ENCODE peak calls at places on chromosomes 3 and 15, in five cellular contexts. Y, I, S, A and V are unnamed samples.

GRCh38 chr15:77617507-77618285 is 15.0 kb downstream of the LINGO1 start:
- DNase-seq in Y (no peak), I (peak), S (peak), A (no peak), V (no peak)

GRCh38 chr15:33907326-33907725 is 61.0 kb upstream of the CHRM5 start:
- DNase-seq in Y (no peak), I (no peak), S (no peak), A (no peak), V (no peak)

GRCh38 chr3:13827699-13828098 is 52.2 kb downstream of the WNT7A start:
- DNase-seq in Y (no peak), I (no peak), S (no peak), A (no peak), V (no peak)

GRCh38 chr3:194137314-194138097 is 1.6 kb downstream of the HES1 start:
- DNase-seq in Y (peak), I (peak), S (peak), A (peak), V (no peak)

GRCh38 chr15:63045438-63046278 is 3.1 kb downstream of the TPM1 start:
- DNase-seq in Y (no peak), I (no peak), S (no peak), A (no peak), V (no peak)

GRCh38 chr3:67863869-67864268 is 209.5 kb upstream of the SUCLG2 start:
- DNase-seq in Y (no peak), I (peak), S (no peak), A (peak), V (no peak)

GRCh38 chr15:77456746-77457618 is 36.3 kb downstream of the HMG20A start:
- DNase-seq in Y (no peak), I (no peak), S (no peak), A (no peak), V (no peak)

GRCh38 chr3:52277071-52277964 is 1.1 kb downstream of the WDR82 start:
- DNase-seq in Y (no peak), I (peak), S (no peak), A (peak), V (no peak)

GRCh38 chr3:13863422-13863821 is 16.4 kb downstream of the WNT7A start:
- DNase-seq in Y (no peak), I (no peak), S (no peak), A (peak), V (no peak)

GRCh38 chr3:33826688-33827087 is 28.3 kb downstream of the PDCD6IP start:
- DNase-seq in Y (peak), I (no peak), S (no peak), A (no peak), V (peak)

GRCh38 chr3:133887951-133888703 is 7.6 kb downstream of the RAB6B start:
- DNase-seq in Y (no peak), I (no peak), S (no peak), A (no peak), V (no peak)

GRCh38 chr3:171230857-171231256 is 204.3 kb upstream of the SLC2A2 start:
- DNase-seq in Y (no peak), I (no peak), S (no peak), A (no peak), V (no peak)

GRCh38 chr3:59994720-59995304 is 945.0 kb upstream of the CFAP20DC start:
- DNase-seq in Y (no peak), I (no peak), S (no peak), A (no peak), V (no peak)

GRCh38 chr3:42830437-42831320 is 21.4 kb downstream of the ACKR2 start:
- DNase-seq in Y (peak), I (peak), S (no peak), A (peak), V (no peak)

GRCh38 chr3:141294848-141295247 is 63.2 kb downstream of the PXYLP1 start:
- DNase-seq in Y (no peak), I (no peak), S (no peak), A (no peak), V (peak)

GRCh38 chr3:62525276-62525675 is 151.9 kb upstream of the FEZF2 start:
- DNase-seq in Y (no peak), I (no peak), S (no peak), A (no peak), V (no peak)

GRCh38 chr3:49638445-49638844 is 35.7 kb upstream of the APEH start:
- DNase-seq in Y (peak), I (no peak), S (no peak), A (no peak), V (peak)

GRCh38 chr3:134214239-134214638 is 36.4 kb downstream of the RYK start:
- DNase-seq in Y (no peak), I (no peak), S (no peak), A (no peak), V (no peak)

GRCh38 chr3:105976211-105976610 is 107.4 kb upstream of the CBLB start:
- DNase-seq in Y (no peak), I (no peak), S (no peak), A (no peak), V (no peak)

GRCh38 chr3:64109438-64109837 is 86.1 kb upstream of the PSMD6 start:
- DNase-seq in Y (no peak), I (no peak), S (no peak), A (peak), V (no peak)

GRCh38 chr3:33067484-33067883 is 29.5 kb downstream of the GLB1 start:
- DNase-seq in Y (no peak), I (no peak), S (no peak), A (no peak), V (no peak)

GRCh38 chr3:82100378-82100777 is 338.9 kb upstream of the GBE1 start:
- DNase-seq in Y (no peak), I (no peak), S (no peak), A (peak), V (no peak)

GRCh38 chr3:197793246-197793645 is 2.2 kb downstream of the LRCH3 start:
- DNase-seq in Y (no peak), I (no peak), S (no peak), A (no peak), V (no peak)

GRCh38 chr3:64685331-64685799 is 2.4 kb downstream of the ADAMTS9 start:
- DNase-seq in Y (no peak), I (no peak), S (no peak), A (no peak), V (no peak)

GRCh38 chr15:75215107-75216004 is 13.7 kb downstream of the C15orf39 start:
- DNase-seq in Y (no peak), I (no peak), S (no peak), A (no peak), V (no peak)

GRCh38 chr3:43181202-43181910 is 75.5 kb upstream of the POMGNT2 start:
- DNase-seq in Y (no peak), I (no peak), S (no peak), A (no peak), V (no peak)

GRCh38 chr3:98577178-98577895 is 16.1 kb downstream of the CPOX start:
- DNase-seq in Y (peak), I (no peak), S (no peak), A (no peak), V (peak)

GRCh38 chr3:133114198-133114597 is 76.0 kb downstream of the TMEM108 start:
- DNase-seq in Y (no peak), I (no peak), S (no peak), A (no peak), V (no peak)